ENCODE peak calls at places on chromosome 9, in seven cellular contexts. E is prostate gland, Y is stomach, L is spleen, S is upper lobe of left lung, R is vagina, I is HCT116. G is an unnamed sample.

GRCh38 chr9:108062680-108063079 is 573.1 kb upstream of the KLF4 start:
- DNase-seq in S (no peak), I (no peak), R (no peak), Y (no peak), E (no peak), L (no peak), G (no peak)

GRCh38 chr9:135582966-135583685 is 21.6 kb downstream of the PAEP start:
- DNase-seq in S (no peak), L (peak; percentile 49), R (peak; percentile 90), I (no peak), Y (peak; percentile 19), E (no peak), G (no peak)

GRCh38 chr9:88169700-88170099 is 31.4 kb upstream of the SPATA31C2 start:
- DNase-seq in L (no peak), I (no peak), E (no peak), R (no peak), S (no peak), Y (no peak), G (no peak)

GRCh38 chr9:34463098-34463900 is 4.7 kb downstream of the DNAI1 start:
- DNase-seq in S (no peak), E (no peak), Y (no peak), L (no peak), R (no peak), I (peak; percentile 37), G (no peak)

GRCh38 chr9:98536542-98537173 is 172.1 kb downstream of the GABBR2 start:
- DNase-seq in L (no peak), I (no peak), S (no peak), R (peak; percentile 58), E (no peak), Y (no peak), G (no peak)

GRCh38 chr9:32551491-32552049 is 557 bp upstream of the SMIM27 start:
- DNase-seq in I (peak; percentile 7), R (no peak), L (peak; percentile 83), Y (no peak), E (peak; percentile 22), S (peak; percentile 36), G (peak; percentile 32)

GRCh38 chr9:87569008-87569908 is 71.6 kb downstream of the DAPK1 start:
- DNase-seq in I (no peak), S (no peak), E (no peak), R (no peak), L (no peak), Y (no peak), G (no peak)

GRCh38 chr9:132986114-132986513 is 7.6 kb downstream of the GFI1B start:
- DNase-seq in R (no peak), Y (no peak), S (no peak), I (no peak), E (no peak), L (no peak), G (no peak)

GRCh38 chr9:94632736-94633135 is 6.6 kb downstream of the FBP1 start:
- DNase-seq in E (no peak), S (no peak), I (no peak), L (no peak), Y (no peak), R (no peak), G (no peak)

GRCh38 chr9:35114113-35114847 is 1.4 kb downstream of the ATOSB start:
- DNase-seq in Y (peak; percentile 64), E (peak; percentile 71), S (peak; percentile 93), I (peak; percentile 51), L (peak; percentile 91), R (no peak), G (no peak)

GRCh38 chr9:976258-976804 is at the start of gene DMRT3:
- DNase-seq in L (no peak), E (no peak), I (no peak), R (no peak), S (no peak), Y (no peak), G (no peak)

DNA sequence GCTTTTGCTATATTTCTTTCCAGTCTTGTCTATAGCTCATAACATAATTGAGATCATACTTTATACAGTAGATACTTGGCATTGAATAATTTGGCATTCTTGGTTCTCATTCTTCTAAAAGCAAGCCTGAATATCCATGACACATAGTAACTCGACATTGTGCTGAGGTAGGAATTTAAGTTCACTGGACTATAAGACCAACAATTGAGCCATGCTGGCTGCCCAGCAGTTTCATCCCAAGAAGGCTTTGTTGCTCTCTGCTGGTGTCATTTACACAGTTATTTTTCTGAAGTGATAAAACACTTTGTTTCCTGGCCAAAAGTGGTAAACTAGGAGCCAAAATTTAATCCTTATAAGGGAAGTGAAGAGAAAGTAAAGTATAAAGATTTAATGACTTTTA is 192.0 kb downstream of the ADAMTSL1 start:
- DNase-seq in I (no peak), S (no peak), E (no peak), Y (no peak), R (no peak), L (no peak), G (no peak)
- H3K4me3 ChIP-seq in I (no peak overlapping the region), S (no peak overlapping the region), E (no peak overlapping the region), Y (no peak overlapping the region), R (no peak overlapping the region), L (no peak overlapping the region), G (no peak overlapping the region)

GRCh38 chr9:134135343-134136116 is at the start of gene WDR5:
- DNase-seq in L (peak; percentile 97), I (peak; percentile 77), Y (peak; percentile 93), S (peak; percentile 93), E (peak; percentile 92), R (no peak), G (peak; percentile 92)

GRCh38 chr9:134132208-134132870 is 3.5 kb upstream of the WDR5 start:
- DNase-seq in E (no peak), S (no peak), L (no peak), Y (no peak), R (no peak), I (no peak), G (no peak)

GRCh38 chr9:134136117-134136996 is 475 bp downstream of the WDR5 start:
- DNase-seq in S (no peak), R (no peak), Y (no peak), L (no peak), E (no peak), I (no peak), G (no peak)

GRCh38 chr9:134136997-134137302 is 1.1 kb downstream of the WDR5 start:
- DNase-seq in E (no peak), R (no peak), S (no peak), I (no peak), Y (no peak), L (no peak), G (no peak)

GRCh38 chr9:134134949-134135342 is 936 bp upstream of the WDR5 start:
- DNase-seq in E (no peak), I (no peak), R (no peak), S (no peak), Y (no peak), L (no peak), G (no peak)
- H3K27ac ChIP-seq in E (peak overlapping the region; percentile 92), I (peak overlapping the region; percentile 90), R (peak overlapping the region; percentile 86), S (peak overlapping the region; percentile 84), Y (peak overlapping the region; percentile 95), L (peak overlapping the region; percentile 94), G (peak overlapping the region; percentile 95)

DNA sequence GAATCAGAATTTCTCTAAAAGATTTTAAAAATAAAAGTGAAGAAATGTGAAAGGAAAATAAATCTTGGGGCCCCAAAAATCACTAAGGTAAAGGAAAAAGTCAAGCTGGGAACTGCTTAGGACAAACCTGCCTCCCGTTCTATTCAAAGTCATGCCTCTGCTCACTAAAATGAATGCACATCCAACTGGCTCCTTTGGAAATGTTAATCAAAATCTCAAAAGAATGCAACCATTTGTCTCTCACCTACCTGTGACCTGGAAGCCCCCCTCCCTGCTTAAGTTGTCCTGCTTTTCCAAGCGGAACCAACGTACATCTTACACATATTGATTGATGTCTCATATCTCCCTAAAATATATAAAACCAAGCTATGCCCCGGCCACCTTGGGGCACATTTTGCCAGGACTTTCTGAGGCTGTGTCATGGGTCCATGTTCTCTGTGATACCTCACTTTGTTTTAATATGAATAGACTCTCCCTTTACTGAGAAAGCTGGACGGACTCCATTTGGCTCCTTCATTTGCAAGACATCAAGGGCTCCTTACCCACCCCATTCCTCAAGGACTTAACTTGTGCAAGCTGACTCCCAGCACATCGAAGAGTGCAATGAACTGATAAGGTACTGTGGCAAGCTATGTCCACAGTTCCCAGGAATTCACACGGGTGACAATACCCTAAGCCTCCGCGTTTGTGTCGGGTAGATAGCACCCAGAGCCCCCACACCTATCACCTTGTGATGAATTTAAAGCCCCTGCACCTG is 164.4 kb downstream of the SMC2 start:
- DNase-seq in R (no peak), I (no peak), Y (no peak), L (no peak), S (peak; percentile 22), E (no peak), G (no peak)
- TF ChIP-seq POLR2AphosphoS5 in R (no peak), I (no peak), Y (no peak), L (no peak), S (no peak), E (no peak), G (no peak)

GRCh38 chr9:36765077-36765390 is 192.3 kb downstream of the MELK start:
- DNase-seq in I (no peak), E (no peak), Y (no peak), L (no peak), S (no peak), R (no peak), G (no peak)
- H3K4me3 ChIP-seq in I (peak overlapping the region; percentile 60), E (no peak overlapping the region), Y (peak overlapping the region; percentile 40), L (no peak overlapping the region), S (no peak overlapping the region), R (no peak overlapping the region), G (no peak overlapping the region)